ENCODE peak calls at places on chromosome 19, in nine cellular contexts. One of them, this sample, is unnamed.

GRCh38 chr19:54179921-54180452 is 7.0 kb upstream of the TMC4 start:
- DNase-seq in body of pancreas: no peak
- DNase-seq in retinal pigment epithelial cell: peak
- DNase-seq in BJ: no peak
- DNase-seq in neural crest cell: peak
- DNase-seq in CD4-positive, alpha-beta T cell: no peak
- DNase-seq in epithelial cell of proximal tubule: no peak
- DNase-seq in transverse colon: peak
- DNase-seq in fibroblast of mammary gland: peak
- DNase-seq in this sample: no peak

GRCh38 chr19:3100747-3101730 is 6.9 kb downstream of the GNA11 start:
- DNase-seq in body of pancreas: no peak
- DNase-seq in retinal pigment epithelial cell: no peak
- DNase-seq in BJ: no peak
- DNase-seq in neural crest cell: no peak
- DNase-seq in CD4-positive, alpha-beta T cell: no peak
- DNase-seq in epithelial cell of proximal tubule: no peak
- DNase-seq in transverse colon: no peak
- DNase-seq in fibroblast of mammary gland: no peak
- DNase-seq in this sample: peak

GRCh38 chr19:55443045-55443823 is at the start of gene SHISA7:
- DNase-seq in body of pancreas: no peak
- DNase-seq in retinal pigment epithelial cell: no peak
- DNase-seq in BJ: no peak
- DNase-seq in neural crest cell: no peak
- DNase-seq in CD4-positive, alpha-beta T cell: no peak
- DNase-seq in epithelial cell of proximal tubule: no peak
- DNase-seq in transverse colon: no peak
- DNase-seq in fibroblast of mammary gland: no peak
- DNase-seq in this sample: no peak

GRCh38 chr19:17576758-17577532 is 21.5 kb downstream of the COLGALT1 start:
- DNase-seq in body of pancreas: no peak
- DNase-seq in retinal pigment epithelial cell: no peak
- DNase-seq in BJ: no peak
- DNase-seq in neural crest cell: peak
- DNase-seq in CD4-positive, alpha-beta T cell: no peak
- DNase-seq in epithelial cell of proximal tubule: no peak
- DNase-seq in transverse colon: peak
- DNase-seq in fibroblast of mammary gland: peak
- DNase-seq in this sample: no peak

GRCh38 chr19:53958168-53958571 is 4.6 kb upstream of the CACNG8 start:
- DNase-seq in body of pancreas: no peak
- DNase-seq in retinal pigment epithelial cell: no peak
- DNase-seq in BJ: no peak
- DNase-seq in neural crest cell: no peak
- DNase-seq in CD4-positive, alpha-beta T cell: no peak
- DNase-seq in epithelial cell of proximal tubule: no peak
- DNase-seq in transverse colon: no peak
- DNase-seq in fibroblast of mammary gland: no peak
- DNase-seq in this sample: no peak

GRCh38 chr19:27774827-27775226 is 1438.1 kb downstream of the UQCRFS1 start:
- DNase-seq in body of pancreas: no peak
- DNase-seq in retinal pigment epithelial cell: no peak
- DNase-seq in BJ: no peak
- DNase-seq in neural crest cell: no peak
- DNase-seq in CD4-positive, alpha-beta T cell: no peak
- DNase-seq in epithelial cell of proximal tubule: no peak
- DNase-seq in transverse colon: no peak
- DNase-seq in fibroblast of mammary gland: peak
- DNase-seq in this sample: no peak

GRCh38 chr19:12126707-12127106 is 13.4 kb downstream of the ZNF20 start:
- DNase-seq in body of pancreas: peak
- DNase-seq in retinal pigment epithelial cell: no peak
- DNase-seq in BJ: no peak
- DNase-seq in neural crest cell: no peak
- DNase-seq in CD4-positive, alpha-beta T cell: no peak
- DNase-seq in epithelial cell of proximal tubule: no peak
- DNase-seq in transverse colon: no peak
- DNase-seq in fibroblast of mammary gland: peak
- DNase-seq in this sample: no peak

GRCh38 chr19:4524808-4525562 is 6.7 kb upstream of the PLIN4 start:
- DNase-seq in body of pancreas: peak
- DNase-seq in retinal pigment epithelial cell: no peak
- DNase-seq in BJ: no peak
- DNase-seq in neural crest cell: peak
- DNase-seq in CD4-positive, alpha-beta T cell: peak
- DNase-seq in epithelial cell of proximal tubule: no peak
- DNase-seq in transverse colon: peak
- DNase-seq in fibroblast of mammary gland: peak
- DNase-seq in this sample: peak

GRCh38 chr19:51422053-51422448 is 4.6 kb upstream of the SIGLEC10 start:
- DNase-seq in body of pancreas: peak
- DNase-seq in retinal pigment epithelial cell: no peak
- DNase-seq in BJ: no peak
- DNase-seq in neural crest cell: peak
- DNase-seq in CD4-positive, alpha-beta T cell: peak
- DNase-seq in epithelial cell of proximal tubule: no peak
- DNase-seq in transverse colon: peak
- DNase-seq in fibroblast of mammary gland: peak
- DNase-seq in this sample: peak

GRCh38 chr19:9615828-9616227 is 5.2 kb downstream of the ZNF561 start:
- DNase-seq in body of pancreas: no peak
- DNase-seq in retinal pigment epithelial cell: no peak
- DNase-seq in BJ: no peak
- DNase-seq in neural crest cell: no peak
- DNase-seq in CD4-positive, alpha-beta T cell: no peak
- DNase-seq in epithelial cell of proximal tubule: no peak
- DNase-seq in transverse colon: no peak
- DNase-seq in fibroblast of mammary gland: no peak
- DNase-seq in this sample: no peak

GRCh38 chr19:46009530-46010510 is 13.0 kb downstream of the PGLYRP1 start:
- DNase-seq in body of pancreas: peak
- DNase-seq in retinal pigment epithelial cell: no peak
- DNase-seq in BJ: no peak
- DNase-seq in neural crest cell: peak
- DNase-seq in CD4-positive, alpha-beta T cell: peak
- DNase-seq in epithelial cell of proximal tubule: no peak
- DNase-seq in transverse colon: peak
- DNase-seq in fibroblast of mammary gland: peak
- DNase-seq in this sample: peak

GRCh38 chr19:51552996-51553725 is 17.9 kb upstream of the ZNF175 start:
- DNase-seq in body of pancreas: peak
- DNase-seq in retinal pigment epithelial cell: no peak
- DNase-seq in BJ: no peak
- DNase-seq in neural crest cell: peak
- DNase-seq in CD4-positive, alpha-beta T cell: peak
- DNase-seq in epithelial cell of proximal tubule: no peak
- DNase-seq in transverse colon: peak
- DNase-seq in fibroblast of mammary gland: peak
- DNase-seq in this sample: no peak

GRCh38 chr19:4069331-4069959 is 2.7 kb upstream of the ZBTB7A start:
- DNase-seq in body of pancreas: no peak
- DNase-seq in retinal pigment epithelial cell: no peak
- DNase-seq in BJ: no peak
- DNase-seq in neural crest cell: no peak
- DNase-seq in CD4-positive, alpha-beta T cell: peak
- DNase-seq in epithelial cell of proximal tubule: no peak
- DNase-seq in transverse colon: peak
- DNase-seq in fibroblast of mammary gland: no peak
- DNase-seq in this sample: no peak

GRCh38 chr19:45217193-45217956 is 27.8 kb downstream of the EXOC3L2 start:
- DNase-seq in body of pancreas: no peak
- DNase-seq in retinal pigment epithelial cell: no peak
- DNase-seq in BJ: no peak
- DNase-seq in neural crest cell: no peak
- DNase-seq in CD4-positive, alpha-beta T cell: no peak
- DNase-seq in epithelial cell of proximal tubule: no peak
- DNase-seq in transverse colon: no peak
- DNase-seq in fibroblast of mammary gland: no peak
- DNase-seq in this sample: no peak

GRCh38 chr19:3080281-3080680 is 13.9 kb upstream of the GNA11 start:
- DNase-seq in body of pancreas: no peak
- DNase-seq in retinal pigment epithelial cell: no peak
- DNase-seq in BJ: no peak
- DNase-seq in neural crest cell: no peak
- DNase-seq in CD4-positive, alpha-beta T cell: no peak
- DNase-seq in epithelial cell of proximal tubule: no peak
- DNase-seq in transverse colon: peak
- DNase-seq in fibroblast of mammary gland: no peak
- DNase-seq in this sample: no peak

GRCh38 chr19:1130801-1131717 is 27.3 kb downstream of the GPX4 start:
- DNase-seq in body of pancreas: no peak
- DNase-seq in retinal pigment epithelial cell: no peak
- DNase-seq in BJ: no peak
- DNase-seq in neural crest cell: no peak
- DNase-seq in CD4-positive, alpha-beta T cell: peak
- DNase-seq in epithelial cell of proximal tubule: no peak
- DNase-seq in transverse colon: peak
- DNase-seq in fibroblast of mammary gland: no peak
- DNase-seq in this sample: no peak

GRCh38 chr19:3110126-3110825 is 16.1 kb downstream of the GNA11 start:
- DNase-seq in body of pancreas: no peak
- DNase-seq in retinal pigment epithelial cell: no peak
- DNase-seq in BJ: no peak
- DNase-seq in neural crest cell: no peak
- DNase-seq in CD4-positive, alpha-beta T cell: no peak
- DNase-seq in epithelial cell of proximal tubule: no peak
- DNase-seq in transverse colon: no peak
- DNase-seq in fibroblast of mammary gland: no peak
- DNase-seq in this sample: no peak

GRCh38 chr19:17555929-17556813 is 722 bp downstream of the COLGALT1 start:
- DNase-seq in body of pancreas: peak
- DNase-seq in retinal pigment epithelial cell: no peak
- DNase-seq in BJ: no peak
- DNase-seq in neural crest cell: peak
- DNase-seq in CD4-positive, alpha-beta T cell: peak
- DNase-seq in epithelial cell of proximal tubule: no peak
- DNase-seq in transverse colon: peak
- DNase-seq in fibroblast of mammary gland: peak
- DNase-seq in this sample: no peak

GRCh38 chr19:46076951-46077814 is 36.4 kb upstream of the IGFL4 start:
- DNase-seq in body of pancreas: peak
- DNase-seq in retinal pigment epithelial cell: peak
- DNase-seq in BJ: no peak
- DNase-seq in neural crest cell: peak
- DNase-seq in CD4-positive, alpha-beta T cell: no peak
- DNase-seq in epithelial cell of proximal tubule: peak
- DNase-seq in transverse colon: peak
- DNase-seq in fibroblast of mammary gland: peak
- DNase-seq in this sample: peak

GRCh38 chr19:10364644-10365043 is 15.7 kb downstream of the TYK2 start:
- DNase-seq in body of pancreas: no peak
- DNase-seq in retinal pigment epithelial cell: no peak
- DNase-seq in BJ: no peak
- DNase-seq in neural crest cell: no peak
- DNase-seq in CD4-positive, alpha-beta T cell: no peak
- DNase-seq in epithelial cell of proximal tubule: no peak
- DNase-seq in transverse colon: no peak
- DNase-seq in fibroblast of mammary gland: no peak
- DNase-seq in this sample: no peak

GRCh38 chr19:2168619-2169424 is 5.1 kb downstream of the DOT1L start:
- DNase-seq in body of pancreas: peak
- DNase-seq in retinal pigment epithelial cell: peak
- DNase-seq in BJ: peak
- DNase-seq in neural crest cell: peak
- DNase-seq in CD4-positive, alpha-beta T cell: no peak
- DNase-seq in epithelial cell of proximal tubule: peak
- DNase-seq in transverse colon: peak
- DNase-seq in fibroblast of mammary gland: peak
- DNase-seq in this sample: no peak

GRCh38 chr19:1540353-1540925 is 16.6 kb downstream of the PLK5 start:
- DNase-seq in body of pancreas: no peak
- DNase-seq in retinal pigment epithelial cell: no peak
- DNase-seq in BJ: no peak
- DNase-seq in neural crest cell: no peak
- DNase-seq in CD4-positive, alpha-beta T cell: no peak
- DNase-seq in epithelial cell of proximal tubule: no peak
- DNase-seq in transverse colon: no peak
- DNase-seq in fibroblast of mammary gland: no peak
- DNase-seq in this sample: no peak

DNA sequence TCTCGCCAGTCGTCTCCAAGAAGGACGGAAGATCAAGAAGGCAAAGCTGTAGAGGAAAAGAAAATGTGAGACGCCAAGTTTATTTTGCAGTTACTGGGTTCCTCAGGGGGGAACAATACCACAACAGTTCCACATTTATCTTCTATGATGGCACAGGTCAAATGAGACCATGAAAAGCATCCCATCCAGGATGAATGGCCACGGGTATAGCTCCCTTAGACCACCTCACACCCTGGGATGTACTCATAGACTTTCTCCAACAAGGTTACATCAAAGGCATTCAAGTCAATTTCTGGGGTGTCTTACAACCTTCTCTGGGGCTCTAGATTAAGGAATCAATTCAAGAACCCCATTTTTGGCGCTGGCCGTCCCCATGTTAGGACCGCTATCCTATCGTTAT is 4.5 kb downstream of the PEG3 start:
- DNase-seq in body of pancreas: no peak
- DNase-seq in retinal pigment epithelial cell: no peak
- DNase-seq in BJ: no peak
- DNase-seq in neural crest cell: no peak
- DNase-seq in CD4-positive, alpha-beta T cell: no peak
- DNase-seq in epithelial cell of proximal tubule: no peak
- DNase-seq in transverse colon: no peak
- DNase-seq in fibroblast of mammary gland: no peak
- DNase-seq in this sample: no peak
- TF ChIP-seq CTCF in body of pancreas: no peak
- TF ChIP-seq CTCF in retinal pigment epithelial cell: no peak
- TF ChIP-seq CTCF in BJ: no peak
- TF ChIP-seq CTCF in neural crest cell: no peak
- TF ChIP-seq CTCF in CD4-positive, alpha-beta T cell: no peak
- TF ChIP-seq CTCF in epithelial cell of proximal tubule: no peak
- TF ChIP-seq CTCF in transverse colon: no peak
- TF ChIP-seq CTCF in fibroblast of mammary gland: no peak
- TF ChIP-seq CTCF in this sample: no peak

GRCh38 chr19:32971715-32972540 is at the start of the genes CEP89 and FAAP24:
- DNase-seq in body of pancreas: peak
- DNase-seq in retinal pigment epithelial cell: peak
- DNase-seq in BJ: peak
- DNase-seq in neural crest cell: peak
- DNase-seq in CD4-positive, alpha-beta T cell: peak
- DNase-seq in epithelial cell of proximal tubule: peak
- DNase-seq in transverse colon: peak
- DNase-seq in fibroblast of mammary gland: peak
- DNase-seq in this sample: peak
- TF ChIP-seq CTCF in body of pancreas: peak
- TF ChIP-seq CTCF in retinal pigment epithelial cell: no peak
- TF ChIP-seq CTCF in BJ: no peak
- TF ChIP-seq CTCF in neural crest cell: no peak
- TF ChIP-seq CTCF in CD4-positive, alpha-beta T cell: no peak
- TF ChIP-seq CTCF in epithelial cell of proximal tubule: no peak
- TF ChIP-seq CTCF in transverse colon: no peak
- TF ChIP-seq CTCF in fibroblast of mammary gland: no peak
- TF ChIP-seq CTCF in this sample: no peak

GRCh38 chr19:48363500-48363809 is 285 bp downstream of the TMEM143 start:
- DNase-seq in body of pancreas: no peak
- DNase-seq in retinal pigment epithelial cell: no peak
- DNase-seq in BJ: no peak
- DNase-seq in neural crest cell: no peak
- DNase-seq in CD4-positive, alpha-beta T cell: peak
- DNase-seq in epithelial cell of proximal tubule: no peak
- DNase-seq in transverse colon: no peak
- DNase-seq in fibroblast of mammary gland: peak
- DNase-seq in this sample: no peak
- TF ChIP-seq CTCF in body of pancreas: no peak
- TF ChIP-seq CTCF in retinal pigment epithelial cell: no peak
- TF ChIP-seq CTCF in BJ: no peak
- TF ChIP-seq CTCF in neural crest cell: no peak
- TF ChIP-seq CTCF in CD4-positive, alpha-beta T cell: no peak
- TF ChIP-seq CTCF in epithelial cell of proximal tubule: no peak
- TF ChIP-seq CTCF in transverse colon: no peak
- TF ChIP-seq CTCF in fibroblast of mammary gland: no peak
- TF ChIP-seq CTCF in this sample: no peak

GRCh38 chr19:49664171-49665070 is 1.2 kb downstream of the IRF3 start:
- DNase-seq in body of pancreas: peak
- DNase-seq in retinal pigment epithelial cell: peak
- DNase-seq in BJ: no peak
- DNase-seq in neural crest cell: peak
- DNase-seq in CD4-positive, alpha-beta T cell: peak
- DNase-seq in epithelial cell of proximal tubule: no peak
- DNase-seq in transverse colon: peak
- DNase-seq in fibroblast of mammary gland: peak
- DNase-seq in this sample: peak
- TF ChIP-seq CTCF in body of pancreas: peak
- TF ChIP-seq CTCF in retinal pigment epithelial cell: peak
- TF ChIP-seq CTCF in BJ: peak
- TF ChIP-seq CTCF in neural crest cell: no peak
- TF ChIP-seq CTCF in CD4-positive, alpha-beta T cell: no peak
- TF ChIP-seq CTCF in epithelial cell of proximal tubule: no peak
- TF ChIP-seq CTCF in transverse colon: peak
- TF ChIP-seq CTCF in fibroblast of mammary gland: no peak
- TF ChIP-seq CTCF in this sample: no peak

This sample was measured in D721Med.